ENCODE peak calls at places on chromosomes 7 and 10, in nine cellular contexts. One of them, this sample, is unnamed.

GRCh38 chr7:542935-543789 is 23.5 kb upstream of the PDGFA start:
- DNase-seq in mammary epithelial cell: peak; percentile 64
- DNase-seq in lung: no peak
- DNase-seq in transverse colon: no peak
- DNase-seq in fibroblast of lung: peak; percentile 89
- DNase-seq in heart right ventricle: no peak
- DNase-seq in body of pancreas: no peak
- DNase-seq in WERI-Rb-1: no peak
- DNase-seq in IMR-90: peak; percentile 91
- DNase-seq in this sample: no peak

GRCh38 chr10:86265877-86266259 is 100.7 kb downstream of the GRID1 start:
- DNase-seq in mammary epithelial cell: no peak
- DNase-seq in lung: no peak
- DNase-seq in transverse colon: no peak
- DNase-seq in fibroblast of lung: no peak
- DNase-seq in heart right ventricle: no peak
- DNase-seq in body of pancreas: no peak
- DNase-seq in WERI-Rb-1: no peak
- DNase-seq in IMR-90: no peak
- DNase-seq in this sample: no peak

GRCh38 chr10:6036861-6037321 is 25.3 kb downstream of the IL2RA start:
- DNase-seq in mammary epithelial cell: no peak
- DNase-seq in lung: peak; percentile 19
- DNase-seq in transverse colon: no peak
- DNase-seq in fibroblast of lung: no peak
- DNase-seq in heart right ventricle: no peak
- DNase-seq in body of pancreas: no peak
- DNase-seq in WERI-Rb-1: no peak
- DNase-seq in IMR-90: no peak
- DNase-seq in this sample: no peak

GRCh38 chr7:157543276-157543675 is 206.5 kb downstream of the DNAJB6 start:
- DNase-seq in mammary epithelial cell: no peak
- DNase-seq in lung: no peak
- DNase-seq in transverse colon: no peak
- DNase-seq in fibroblast of lung: no peak
- DNase-seq in heart right ventricle: no peak
- DNase-seq in body of pancreas: no peak
- DNase-seq in WERI-Rb-1: no peak
- DNase-seq in IMR-90: no peak
- DNase-seq in this sample: no peak

GRCh38 chr7:152847491-152847890 is 87.9 kb downstream of the ACTR3B start:
- DNase-seq in mammary epithelial cell: no peak
- DNase-seq in lung: no peak
- DNase-seq in transverse colon: no peak
- DNase-seq in fibroblast of lung: no peak
- DNase-seq in heart right ventricle: no peak
- DNase-seq in body of pancreas: no peak
- DNase-seq in WERI-Rb-1: no peak
- DNase-seq in IMR-90: no peak
- DNase-seq in this sample: no peak

GRCh38 chr10:116287906-116288501 is 15.0 kb upstream of the GFRA1 start:
- DNase-seq in mammary epithelial cell: no peak
- DNase-seq in lung: no peak
- DNase-seq in transverse colon: peak; percentile 22
- DNase-seq in fibroblast of lung: peak; percentile 77
- DNase-seq in heart right ventricle: no peak
- DNase-seq in body of pancreas: peak; percentile 54
- DNase-seq in WERI-Rb-1: peak; percentile 59
- DNase-seq in IMR-90: peak; percentile 64
- DNase-seq in this sample: no peak

GRCh38 chr7:2478800-2479199 is 2.6 kb upstream of the GRIFIN start:
- DNase-seq in mammary epithelial cell: no peak
- DNase-seq in lung: no peak
- DNase-seq in transverse colon: no peak
- DNase-seq in fibroblast of lung: no peak
- DNase-seq in heart right ventricle: no peak
- DNase-seq in body of pancreas: peak; percentile 56
- DNase-seq in WERI-Rb-1: no peak
- DNase-seq in IMR-90: no peak
- DNase-seq in this sample: no peak

GRCh38 chr10:121078036-121078435 is 226.9 kb downstream of the WDR11 start:
- DNase-seq in mammary epithelial cell: peak; percentile 83
- DNase-seq in lung: no peak
- DNase-seq in transverse colon: no peak
- DNase-seq in fibroblast of lung: no peak
- DNase-seq in heart right ventricle: no peak
- DNase-seq in body of pancreas: peak; percentile 16
- DNase-seq in WERI-Rb-1: no peak
- DNase-seq in IMR-90: no peak
- DNase-seq in this sample: no peak

GRCh38 chr7:95527033-95527775 is 41.5 kb downstream of the ASB4 start:
- DNase-seq in mammary epithelial cell: peak; percentile 20
- DNase-seq in lung: peak; percentile 56
- DNase-seq in transverse colon: peak; percentile 48
- DNase-seq in fibroblast of lung: peak; percentile 66
- DNase-seq in heart right ventricle: no peak
- DNase-seq in body of pancreas: peak; percentile 56
- DNase-seq in WERI-Rb-1: peak; percentile 50
- DNase-seq in IMR-90: peak; percentile 44
- DNase-seq in this sample: no peak

GRCh38 chr10:70293169-70293813 is 9.5 kb upstream of the NPFFR1 start:
- DNase-seq in mammary epithelial cell: no peak
- DNase-seq in lung: no peak
- DNase-seq in transverse colon: no peak
- DNase-seq in fibroblast of lung: no peak
- DNase-seq in heart right ventricle: no peak
- DNase-seq in body of pancreas: no peak
- DNase-seq in WERI-Rb-1: no peak
- DNase-seq in IMR-90: no peak
- DNase-seq in this sample: no peak

GRCh38 chr7:100678291-100678984 is 4.9 kb downstream of the GNB2 start:
- DNase-seq in mammary epithelial cell: no peak
- DNase-seq in lung: no peak
- DNase-seq in transverse colon: peak; percentile 8
- DNase-seq in fibroblast of lung: no peak
- DNase-seq in heart right ventricle: no peak
- DNase-seq in body of pancreas: no peak
- DNase-seq in WERI-Rb-1: no peak
- DNase-seq in IMR-90: no peak
- DNase-seq in this sample: peak; percentile 18

GRCh38 chr7:43077732-43078391 is 34.6 kb upstream of the HECW1 start:
- DNase-seq in mammary epithelial cell: no peak
- DNase-seq in lung: no peak
- DNase-seq in transverse colon: no peak
- DNase-seq in fibroblast of lung: peak; percentile 18
- DNase-seq in heart right ventricle: no peak
- DNase-seq in body of pancreas: no peak
- DNase-seq in WERI-Rb-1: no peak
- DNase-seq in IMR-90: peak; percentile 18
- DNase-seq in this sample: no peak

GRCh38 chr7:77958436-77958835 is 159.9 kb downstream of the PHTF2 start:
- DNase-seq in mammary epithelial cell: no peak
- DNase-seq in lung: no peak
- DNase-seq in transverse colon: no peak
- DNase-seq in fibroblast of lung: no peak
- DNase-seq in heart right ventricle: no peak
- DNase-seq in body of pancreas: no peak
- DNase-seq in WERI-Rb-1: no peak
- DNase-seq in IMR-90: no peak
- DNase-seq in this sample: no peak

GRCh38 chr7:134710511-134710853 is 63.8 kb downstream of the BPGM start:
- DNase-seq in mammary epithelial cell: no peak
- DNase-seq in lung: no peak
- DNase-seq in transverse colon: no peak
- DNase-seq in fibroblast of lung: no peak
- DNase-seq in heart right ventricle: no peak
- DNase-seq in body of pancreas: no peak
- DNase-seq in WERI-Rb-1: no peak
- DNase-seq in IMR-90: no peak
- DNase-seq in this sample: no peak

GRCh38 chr7:143512488-143513340 is 35.0 kb downstream of the TAS2R41 start:
- DNase-seq in mammary epithelial cell: peak; percentile 71
- DNase-seq in lung: no peak
- DNase-seq in transverse colon: no peak
- DNase-seq in fibroblast of lung: peak; percentile 12
- DNase-seq in heart right ventricle: no peak
- DNase-seq in body of pancreas: peak; percentile 14
- DNase-seq in WERI-Rb-1: no peak
- DNase-seq in IMR-90: no peak
- DNase-seq in this sample: no peak

DNA sequence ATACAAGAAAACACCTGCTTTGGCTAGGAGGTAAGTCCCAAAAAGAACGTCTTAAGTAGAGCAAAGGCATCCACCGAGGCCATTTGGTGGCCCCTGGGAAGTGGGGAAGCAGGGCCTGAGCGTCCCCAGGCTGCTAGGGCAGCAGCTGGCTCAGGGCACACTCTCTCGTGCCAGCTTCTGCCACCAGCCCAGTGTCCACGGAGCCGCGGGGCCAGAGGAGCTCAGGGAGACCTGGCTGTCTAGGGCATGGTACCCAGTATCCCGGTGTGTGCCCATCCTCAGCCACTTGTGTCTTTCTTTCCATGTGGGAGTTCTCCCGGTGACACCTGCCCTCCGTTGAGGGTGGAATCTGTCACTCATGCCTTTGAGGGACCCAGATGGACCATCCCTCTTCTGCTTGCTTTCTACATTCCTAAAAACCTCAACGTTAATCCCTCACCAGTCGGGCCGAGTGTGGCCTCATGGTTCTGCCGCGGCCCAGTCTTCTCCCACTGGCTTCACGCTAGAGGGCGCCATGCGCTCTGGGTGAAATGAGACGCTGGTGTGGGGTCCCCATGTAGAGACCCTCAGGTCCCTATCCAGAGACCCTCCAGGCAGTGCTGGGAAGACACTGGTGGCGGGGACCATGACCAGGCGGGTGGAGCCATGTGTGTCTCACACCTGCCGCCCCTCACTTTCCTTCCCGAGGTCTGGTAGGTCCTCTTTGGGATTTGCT is 9.5 kb upstream of the AP5Z1 start:
- DNase-seq in mammary epithelial cell: no peak
- DNase-seq in lung: no peak
- DNase-seq in transverse colon: no peak
- DNase-seq in fibroblast of lung: no peak
- DNase-seq in heart right ventricle: no peak
- DNase-seq in body of pancreas: no peak
- DNase-seq in WERI-Rb-1: no peak
- DNase-seq in IMR-90: no peak
- DNase-seq in this sample: no peak
- TF ChIP-seq CTCF in mammary epithelial cell: peak; percentile 46
- TF ChIP-seq CTCF in lung: no peak
- TF ChIP-seq CTCF in transverse colon: peak; percentile 12
- TF ChIP-seq CTCF in fibroblast of lung: no peak
- TF ChIP-seq CTCF in heart right ventricle: no peak
- TF ChIP-seq CTCF in body of pancreas: no peak
- TF ChIP-seq CTCF in WERI-Rb-1: no peak
- TF ChIP-seq CTCF in IMR-90: peak; percentile 23
- TF ChIP-seq CTCF in this sample: peak; percentile 35

GRCh38 chr7:40847921-40848320 is 713.1 kb downstream of the SUGCT start:
- DNase-seq in mammary epithelial cell: no peak
- DNase-seq in lung: no peak
- DNase-seq in transverse colon: no peak
- DNase-seq in fibroblast of lung: no peak
- DNase-seq in heart right ventricle: no peak
- DNase-seq in body of pancreas: no peak
- DNase-seq in WERI-Rb-1: no peak
- DNase-seq in IMR-90: no peak
- DNase-seq in this sample: no peak
- TF ChIP-seq CTCF in mammary epithelial cell: no peak
- TF ChIP-seq CTCF in lung: no peak
- TF ChIP-seq CTCF in transverse colon: no peak
- TF ChIP-seq CTCF in fibroblast of lung: no peak
- TF ChIP-seq CTCF in heart right ventricle: no peak
- TF ChIP-seq CTCF in body of pancreas: no peak
- TF ChIP-seq CTCF in WERI-Rb-1: no peak
- TF ChIP-seq CTCF in IMR-90: no peak
- TF ChIP-seq CTCF in this sample: no peak

GRCh38 chr7:7565746-7566650 is 686 bp upstream of the MIOS start:
- DNase-seq in mammary epithelial cell: peak; percentile 76
- DNase-seq in lung: no peak
- DNase-seq in transverse colon: peak; percentile 25
- DNase-seq in fibroblast of lung: no peak
- DNase-seq in heart right ventricle: no peak
- DNase-seq in body of pancreas: peak; percentile 75
- DNase-seq in WERI-Rb-1: peak; percentile 15
- DNase-seq in IMR-90: no peak
- DNase-seq in this sample: no peak

GRCh38 chr7:7567898-7568531 is 1.3 kb downstream of the MIOS start:
- DNase-seq in mammary epithelial cell: no peak
- DNase-seq in lung: no peak
- DNase-seq in transverse colon: no peak
- DNase-seq in fibroblast of lung: no peak
- DNase-seq in heart right ventricle: no peak
- DNase-seq in body of pancreas: no peak
- DNase-seq in WERI-Rb-1: no peak
- DNase-seq in IMR-90: no peak
- DNase-seq in this sample: no peak

GRCh38 chr7:7568553-7568952 is 1.9 kb downstream of the MIOS start:
- DNase-seq in mammary epithelial cell: no peak
- DNase-seq in lung: no peak
- DNase-seq in transverse colon: no peak
- DNase-seq in fibroblast of lung: no peak
- DNase-seq in heart right ventricle: no peak
- DNase-seq in body of pancreas: no peak
- DNase-seq in WERI-Rb-1: no peak
- DNase-seq in IMR-90: no peak
- DNase-seq in this sample: no peak

GRCh38 chr7:7565018-7565680 is 1.5 kb upstream of the MIOS start:
- DNase-seq in mammary epithelial cell: no peak
- DNase-seq in lung: no peak
- DNase-seq in transverse colon: no peak
- DNase-seq in fibroblast of lung: no peak
- DNase-seq in heart right ventricle: no peak
- DNase-seq in body of pancreas: no peak
- DNase-seq in WERI-Rb-1: peak; percentile 50
- DNase-seq in IMR-90: no peak
- DNase-seq in this sample: no peak

GRCh38 chr7:7566651-7567611 is at the start of gene MIOS:
- DNase-seq in mammary epithelial cell: peak; percentile 73
- DNase-seq in lung: peak; percentile 88
- DNase-seq in transverse colon: peak; percentile 92
- DNase-seq in fibroblast of lung: peak; percentile 78
- DNase-seq in heart right ventricle: peak; percentile 92
- DNase-seq in body of pancreas: peak; percentile 92
- DNase-seq in WERI-Rb-1: peak; percentile 92
- DNase-seq in IMR-90: peak; percentile 67
- DNase-seq in this sample: peak; percentile 89
- TF ChIP-seq CTCF in mammary epithelial cell: no peak
- TF ChIP-seq CTCF in lung: no peak
- TF ChIP-seq CTCF in transverse colon: no peak
- TF ChIP-seq CTCF in fibroblast of lung: no peak
- TF ChIP-seq CTCF in heart right ventricle: no peak
- TF ChIP-seq CTCF in body of pancreas: no peak
- TF ChIP-seq CTCF in WERI-Rb-1: no peak
- TF ChIP-seq CTCF in IMR-90: no peak
- TF ChIP-seq CTCF in this sample: no peak

DNA sequence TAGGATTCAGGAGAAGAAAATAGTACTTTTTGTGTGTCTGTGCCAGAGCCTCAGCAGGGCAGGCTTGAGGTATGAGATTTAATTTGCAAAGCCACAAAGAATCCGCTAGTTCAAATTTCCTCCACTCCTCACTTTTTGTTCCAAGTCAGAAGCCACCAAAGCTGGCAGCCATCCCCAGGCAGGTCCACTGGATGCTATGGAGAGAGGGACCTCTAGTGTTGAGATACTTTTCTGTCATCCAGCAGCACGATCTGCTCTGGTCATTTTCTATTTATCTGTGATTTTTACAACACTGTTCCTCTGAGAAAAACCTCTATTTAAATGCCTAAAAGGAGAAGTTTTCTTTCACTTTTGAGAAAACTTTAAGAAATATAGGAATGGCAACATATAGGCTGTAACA is 147.9 kb upstream of the FRMD4A start:
- DNase-seq in mammary epithelial cell: peak; percentile 47
- DNase-seq in lung: no peak
- DNase-seq in transverse colon: no peak
- DNase-seq in fibroblast of lung: peak; percentile 85
- DNase-seq in heart right ventricle: peak; percentile 65
- DNase-seq in body of pancreas: peak; percentile 92
- DNase-seq in WERI-Rb-1: peak; percentile 37
- DNase-seq in IMR-90: peak; percentile 84
- DNase-seq in this sample: peak; percentile 63
- TF ChIP-seq CTCF in mammary epithelial cell: peak; percentile 79
- TF ChIP-seq CTCF in lung: no peak
- TF ChIP-seq CTCF in transverse colon: peak; percentile 41
- TF ChIP-seq CTCF in fibroblast of lung: peak; percentile 79
- TF ChIP-seq CTCF in heart right ventricle: peak; percentile 60
- TF ChIP-seq CTCF in body of pancreas: peak; percentile 90
- TF ChIP-seq CTCF in WERI-Rb-1: peak; percentile 61
- TF ChIP-seq CTCF in IMR-90: peak; percentile 93
- TF ChIP-seq CTCF in this sample: peak; percentile 80

This sample was measured in left ventricle myocardium inferior.